ENCODE peak calls at places on chromosomes 16 and 17, in seven cellular contexts. One of them, this sample, is unnamed.

GRCh38 chr17:70560471-70560870 is 391.1 kb downstream of the KCNJ2 start:
- DNase-seq in AG10803: no peak
- DNase-seq in stimulated activated CD4-positive, alpha-beta T cell treated with anti-CD3 and anti-CD28 coated beads, Interleukin-15, amount 100 ng/mL, for 1 hour: no peak
- DNase-seq in NCI-H2171: no peak
- DNase-seq in activated CD4-positive, alpha-beta T cell treated with anti-CD3 and anti-CD28 coated beads, Interleukin-2, amount 50 U/mL, for 24 hours: no peak
- DNase-seq in astrocyte of the cerebellum: no peak
- DNase-seq in LHCN-M2: no peak
- DNase-seq in this sample: no peak

GRCh38 chr16:23729503-23730424 is 16.7 kb upstream of the ERN2 start:
- DNase-seq in AG10803: peak
- DNase-seq in astrocyte of the cerebellum: no peak
- DNase-seq in NCI-H2171: no peak
- DNase-seq in LHCN-M2: peak
- DNase-seq in stimulated activated CD4-positive, alpha-beta T cell treated with anti-CD3 and anti-CD28 coated beads, Interleukin-15, amount 100 ng/mL, for 1 hour: no peak
- DNase-seq in activated CD4-positive, alpha-beta T cell treated with anti-CD3 and anti-CD28 coated beads, Interleukin-2, amount 50 U/mL, for 24 hours: no peak
- DNase-seq in this sample: no peak

GRCh38 chr16:85667261-85667660 is 21.5 kb downstream of the GINS2 start:
- DNase-seq in astrocyte of the cerebellum: no peak
- DNase-seq in LHCN-M2: no peak
- DNase-seq in NCI-H2171: no peak
- DNase-seq in stimulated activated CD4-positive, alpha-beta T cell treated with anti-CD3 and anti-CD28 coated beads, Interleukin-15, amount 100 ng/mL, for 1 hour: no peak
- DNase-seq in AG10803: no peak
- DNase-seq in activated CD4-positive, alpha-beta T cell treated with anti-CD3 and anti-CD28 coated beads, Interleukin-2, amount 50 U/mL, for 24 hours: no peak
- DNase-seq in this sample: no peak

GRCh38 chr16:4032768-4033167 is 83.5 kb downstream of the ADCY9 start:
- DNase-seq in stimulated activated CD4-positive, alpha-beta T cell treated with anti-CD3 and anti-CD28 coated beads, Interleukin-15, amount 100 ng/mL, for 1 hour: no peak
- DNase-seq in AG10803: peak
- DNase-seq in activated CD4-positive, alpha-beta T cell treated with anti-CD3 and anti-CD28 coated beads, Interleukin-2, amount 50 U/mL, for 24 hours: no peak
- DNase-seq in LHCN-M2: no peak
- DNase-seq in NCI-H2171: no peak
- DNase-seq in astrocyte of the cerebellum: no peak
- DNase-seq in this sample: peak

GRCh38 chr17:39739020-39739884 is 1.5 kb downstream of the GRB7 start:
- DNase-seq in astrocyte of the cerebellum: no peak
- DNase-seq in NCI-H2171: peak
- DNase-seq in LHCN-M2: no peak
- DNase-seq in activated CD4-positive, alpha-beta T cell treated with anti-CD3 and anti-CD28 coated beads, Interleukin-2, amount 50 U/mL, for 24 hours: no peak
- DNase-seq in stimulated activated CD4-positive, alpha-beta T cell treated with anti-CD3 and anti-CD28 coated beads, Interleukin-15, amount 100 ng/mL, for 1 hour: no peak
- DNase-seq in AG10803: peak
- DNase-seq in this sample: peak

GRCh38 chr16:21663889-21664647 is at the start of gene OTOA:
- DNase-seq in activated CD4-positive, alpha-beta T cell treated with anti-CD3 and anti-CD28 coated beads, Interleukin-2, amount 50 U/mL, for 24 hours: no peak
- DNase-seq in astrocyte of the cerebellum: no peak
- DNase-seq in NCI-H2171: peak
- DNase-seq in stimulated activated CD4-positive, alpha-beta T cell treated with anti-CD3 and anti-CD28 coated beads, Interleukin-15, amount 100 ng/mL, for 1 hour: no peak
- DNase-seq in AG10803: no peak
- DNase-seq in LHCN-M2: no peak
- DNase-seq in this sample: no peak

GRCh38 chr16:23571895-23572294 is 14.4 kb downstream of the UBFD1 start:
- DNase-seq in stimulated activated CD4-positive, alpha-beta T cell treated with anti-CD3 and anti-CD28 coated beads, Interleukin-15, amount 100 ng/mL, for 1 hour: no peak
- DNase-seq in activated CD4-positive, alpha-beta T cell treated with anti-CD3 and anti-CD28 coated beads, Interleukin-2, amount 50 U/mL, for 24 hours: no peak
- DNase-seq in AG10803: no peak
- DNase-seq in astrocyte of the cerebellum: no peak
- DNase-seq in LHCN-M2: no peak
- DNase-seq in NCI-H2171: no peak
- DNase-seq in this sample: no peak

GRCh38 chr17:64341181-64341580 is 49.5 kb downstream of the PECAM1 start:
- DNase-seq in stimulated activated CD4-positive, alpha-beta T cell treated with anti-CD3 and anti-CD28 coated beads, Interleukin-15, amount 100 ng/mL, for 1 hour: no peak
- DNase-seq in activated CD4-positive, alpha-beta T cell treated with anti-CD3 and anti-CD28 coated beads, Interleukin-2, amount 50 U/mL, for 24 hours: no peak
- DNase-seq in astrocyte of the cerebellum: no peak
- DNase-seq in AG10803: no peak
- DNase-seq in LHCN-M2: no peak
- DNase-seq in NCI-H2171: no peak
- DNase-seq in this sample: no peak

GRCh38 chr17:32289454-32289853 is 23.8 kb downstream of the RHBDL3 start:
- DNase-seq in astrocyte of the cerebellum: no peak
- DNase-seq in NCI-H2171: no peak
- DNase-seq in stimulated activated CD4-positive, alpha-beta T cell treated with anti-CD3 and anti-CD28 coated beads, Interleukin-15, amount 100 ng/mL, for 1 hour: no peak
- DNase-seq in LHCN-M2: no peak
- DNase-seq in AG10803: no peak
- DNase-seq in activated CD4-positive, alpha-beta T cell treated with anti-CD3 and anti-CD28 coated beads, Interleukin-2, amount 50 U/mL, for 24 hours: no peak
- DNase-seq in this sample: no peak

GRCh38 chr17:3852561-3852960 is 6.5 kb upstream of the NCBP3 start:
- DNase-seq in activated CD4-positive, alpha-beta T cell treated with anti-CD3 and anti-CD28 coated beads, Interleukin-2, amount 50 U/mL, for 24 hours: no peak
- DNase-seq in AG10803: no peak
- DNase-seq in LHCN-M2: no peak
- DNase-seq in stimulated activated CD4-positive, alpha-beta T cell treated with anti-CD3 and anti-CD28 coated beads, Interleukin-15, amount 100 ng/mL, for 1 hour: no peak
- DNase-seq in NCI-H2171: no peak
- DNase-seq in astrocyte of the cerebellum: no peak
- DNase-seq in this sample: no peak

GRCh38 chr17:48729335-48730239 is 1.0 kb upstream of the HOXB13 start:
- DNase-seq in activated CD4-positive, alpha-beta T cell treated with anti-CD3 and anti-CD28 coated beads, Interleukin-2, amount 50 U/mL, for 24 hours: no peak
- DNase-seq in stimulated activated CD4-positive, alpha-beta T cell treated with anti-CD3 and anti-CD28 coated beads, Interleukin-15, amount 100 ng/mL, for 1 hour: no peak
- DNase-seq in astrocyte of the cerebellum: no peak
- DNase-seq in LHCN-M2: no peak
- DNase-seq in AG10803: no peak
- DNase-seq in NCI-H2171: no peak
- DNase-seq in this sample: no peak

GRCh38 chr17:17088104-17088485 is 45.8 kb downstream of the MPRIP start:
- DNase-seq in AG10803: no peak
- DNase-seq in astrocyte of the cerebellum: no peak
- DNase-seq in activated CD4-positive, alpha-beta T cell treated with anti-CD3 and anti-CD28 coated beads, Interleukin-2, amount 50 U/mL, for 24 hours: no peak
- DNase-seq in NCI-H2171: no peak
- DNase-seq in stimulated activated CD4-positive, alpha-beta T cell treated with anti-CD3 and anti-CD28 coated beads, Interleukin-15, amount 100 ng/mL, for 1 hour: no peak
- DNase-seq in LHCN-M2: no peak
- DNase-seq in this sample: no peak

GRCh38 chr16:66248096-66248495 is 118.4 kb upstream of the CDH5 start:
- DNase-seq in NCI-H2171: no peak
- DNase-seq in astrocyte of the cerebellum: no peak
- DNase-seq in AG10803: no peak
- DNase-seq in LHCN-M2: no peak
- DNase-seq in stimulated activated CD4-positive, alpha-beta T cell treated with anti-CD3 and anti-CD28 coated beads, Interleukin-15, amount 100 ng/mL, for 1 hour: no peak
- DNase-seq in activated CD4-positive, alpha-beta T cell treated with anti-CD3 and anti-CD28 coated beads, Interleukin-2, amount 50 U/mL, for 24 hours: no peak
- DNase-seq in this sample: no peak

GRCh38 chr16:8967437-8967821 is 3.7 kb upstream of the USP7 start:
- DNase-seq in activated CD4-positive, alpha-beta T cell treated with anti-CD3 and anti-CD28 coated beads, Interleukin-2, amount 50 U/mL, for 24 hours: no peak
- DNase-seq in stimulated activated CD4-positive, alpha-beta T cell treated with anti-CD3 and anti-CD28 coated beads, Interleukin-15, amount 100 ng/mL, for 1 hour: no peak
- DNase-seq in NCI-H2171: no peak
- DNase-seq in LHCN-M2: no peak
- DNase-seq in AG10803: no peak
- DNase-seq in astrocyte of the cerebellum: no peak
- DNase-seq in this sample: no peak

GRCh38 chr17:43431741-43432523 is 33.1 kb downstream of the ARL4D start:
- DNase-seq in activated CD4-positive, alpha-beta T cell treated with anti-CD3 and anti-CD28 coated beads, Interleukin-2, amount 50 U/mL, for 24 hours: no peak
- DNase-seq in AG10803: peak
- DNase-seq in stimulated activated CD4-positive, alpha-beta T cell treated with anti-CD3 and anti-CD28 coated beads, Interleukin-15, amount 100 ng/mL, for 1 hour: no peak
- DNase-seq in NCI-H2171: peak
- DNase-seq in LHCN-M2: no peak
- DNase-seq in astrocyte of the cerebellum: no peak
- DNase-seq in this sample: no peak

GRCh38 chr17:56486732-56487131 is 106.8 kb upstream of the NOG start:
- DNase-seq in LHCN-M2: no peak
- DNase-seq in AG10803: no peak
- DNase-seq in NCI-H2171: no peak
- DNase-seq in stimulated activated CD4-positive, alpha-beta T cell treated with anti-CD3 and anti-CD28 coated beads, Interleukin-15, amount 100 ng/mL, for 1 hour: no peak
- DNase-seq in activated CD4-positive, alpha-beta T cell treated with anti-CD3 and anti-CD28 coated beads, Interleukin-2, amount 50 U/mL, for 24 hours: no peak
- DNase-seq in astrocyte of the cerebellum: no peak
- DNase-seq in this sample: no peak

GRCh38 chr16:56202036-56202435 is 10.7 kb downstream of the GNAO1 start:
- DNase-seq in stimulated activated CD4-positive, alpha-beta T cell treated with anti-CD3 and anti-CD28 coated beads, Interleukin-15, amount 100 ng/mL, for 1 hour: no peak
- DNase-seq in astrocyte of the cerebellum: no peak
- DNase-seq in AG10803: peak
- DNase-seq in NCI-H2171: no peak
- DNase-seq in LHCN-M2: peak
- DNase-seq in activated CD4-positive, alpha-beta T cell treated with anti-CD3 and anti-CD28 coated beads, Interleukin-2, amount 50 U/mL, for 24 hours: no peak
- DNase-seq in this sample: no peak

GRCh38 chr17:4623249-4623648 is 18.2 kb downstream of the ALOX15 start:
- DNase-seq in activated CD4-positive, alpha-beta T cell treated with anti-CD3 and anti-CD28 coated beads, Interleukin-2, amount 50 U/mL, for 24 hours: no peak
- DNase-seq in LHCN-M2: no peak
- DNase-seq in astrocyte of the cerebellum: no peak
- DNase-seq in stimulated activated CD4-positive, alpha-beta T cell treated with anti-CD3 and anti-CD28 coated beads, Interleukin-15, amount 100 ng/mL, for 1 hour: no peak
- DNase-seq in NCI-H2171: no peak
- DNase-seq in AG10803: no peak
- DNase-seq in this sample: no peak

GRCh38 chr17:74172700-74173099 is 30.8 kb upstream of the RPL38 start:
- DNase-seq in activated CD4-positive, alpha-beta T cell treated with anti-CD3 and anti-CD28 coated beads, Interleukin-2, amount 50 U/mL, for 24 hours: no peak
- DNase-seq in NCI-H2171: no peak
- DNase-seq in astrocyte of the cerebellum: no peak
- DNase-seq in stimulated activated CD4-positive, alpha-beta T cell treated with anti-CD3 and anti-CD28 coated beads, Interleukin-15, amount 100 ng/mL, for 1 hour: no peak
- DNase-seq in LHCN-M2: no peak
- DNase-seq in AG10803: no peak
- DNase-seq in this sample: no peak

This sample was measured in left lung.